ENCODE peak calls at places on chromosomes 5 and 9, in ten cellular contexts. R, T, K, U, J, Z, Y, V, H and F are unnamed samples.

GRCh38 chr5:78003442-78003841 is 227.3 kb upstream of the TBCA start:
- DNase-seq in R (no peak), T (no peak), K (no peak), U (no peak), J (no peak), Z (no peak), Y (no peak), V (no peak), H (no peak), F (no peak)

GRCh38 chr5:104400941-104401340 is 838.4 kb upstream of the NUDT12 start:
- DNase-seq in R (no peak), T (no peak), K (no peak), U (no peak), J (no peak), Z (no peak), Y (no peak), V (no peak), H (no peak), F (no peak)

GRCh38 chr9:129929467-129930125 is 94.3 kb downstream of the USP20 start:
- DNase-seq in R (no peak), T (no peak), K (no peak), U (no peak), J (peak; percentile 49), Z (no peak), Y (no peak), V (no peak), H (no peak), F (peak; percentile 51)

GRCh38 chr5:89034588-89034987 is 151.6 kb upstream of the MEF2C start:
- DNase-seq in R (no peak), T (no peak), K (no peak), U (no peak), J (peak; percentile 95), Z (peak; percentile 35), Y (no peak), V (no peak), H (no peak), F (no peak)

GRCh38 chr9:21812945-21813568 is 10.6 kb downstream of the MTAP start:
- DNase-seq in R (peak; percentile 67), T (peak; percentile 57), K (peak; percentile 65), U (peak; percentile 78), J (peak; percentile 72), Z (peak; percentile 65), Y (peak; percentile 72), V (peak; percentile 45), H (peak; percentile 87), F (peak; percentile 58)

GRCh38 chr5:14110196-14110595 is 32.9 kb upstream of the TRIO start:
- DNase-seq in R (no peak), T (no peak), K (no peak), U (no peak), J (no peak), Z (peak; percentile 51), Y (no peak), V (no peak), H (no peak), F (no peak)

GRCh38 chr5:138186002-138186447 is 7.1 kb downstream of the KIF20A start:
- DNase-seq in R (no peak), T (no peak), K (no peak), U (no peak), J (no peak), Z (no peak), Y (no peak), V (no peak), H (no peak), F (no peak)

GRCh38 chr5:375921-376871 is 54.7 kb downstream of the AHRR start:
- DNase-seq in R (no peak), T (no peak), K (no peak), U (no peak), J (no peak), Z (no peak), Y (no peak), V (peak; percentile 2), H (peak; percentile 65), F (no peak)

GRCh38 chr5:53023969-53024368 is 34.8 kb downstream of the ITGA2 start:
- DNase-seq in R (no peak), T (no peak), K (no peak), U (no peak), J (peak; percentile 70), Z (peak; percentile 78), Y (no peak), V (no peak), H (no peak), F (peak; percentile 53)

GRCh38 chr9:76353280-76353679 is 40.9 kb downstream of the RFK start:
- DNase-seq in R (no peak), T (no peak), K (no peak), U (no peak), J (peak; percentile 6), Z (peak; percentile 61), Y (no peak), V (no peak), H (no peak), F (no peak)

GRCh38 chr5:158268286-158268685 is 409.3 kb upstream of the CLINT1 start:
- DNase-seq in R (no peak), T (no peak), K (no peak), U (no peak), J (no peak), Z (no peak), Y (no peak), V (no peak), H (peak; percentile 37), F (no peak)

DNA sequence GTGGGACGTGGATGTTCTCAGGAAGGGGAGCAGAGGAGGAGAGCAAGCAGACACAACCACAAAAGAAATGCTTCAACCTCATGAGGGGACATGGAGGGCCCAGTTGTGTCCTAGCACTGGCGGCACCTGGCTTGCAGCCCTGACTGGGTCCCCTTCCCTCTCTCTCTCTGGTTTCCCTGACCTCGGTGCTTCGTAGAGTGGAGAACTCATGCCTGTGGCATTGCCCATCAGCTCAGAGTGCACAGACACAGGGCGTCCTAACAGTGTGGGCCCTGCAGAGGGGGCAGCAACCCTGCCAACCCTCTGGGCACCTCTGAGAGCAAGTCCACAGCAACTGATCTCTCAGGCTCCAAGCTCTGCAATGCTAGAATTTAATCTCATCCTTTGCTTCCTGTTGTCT is 140.6 kb downstream of the BARX1 start:
- DNase-seq in R (no peak), T (peak; percentile 14), K (no peak), U (no peak), J (no peak), Z (no peak), Y (no peak), V (no peak), H (no peak), F (no peak)
- TF ChIP-seq CTCF in R (peak; percentile 68), T (peak; percentile 29), K (peak; percentile 4), U (no peak), J (no peak), Z (peak; percentile 23), Y (no peak), V (no peak), H (no peak), F (no peak)

GRCh38 chr9:74817281-74818181 is 70.2 kb downstream of the TRPM6 start:
- DNase-seq in R (no peak), T (no peak), K (no peak), U (no peak), J (peak; percentile 11), Z (no peak), Y (no peak), V (no peak), H (no peak), F (no peak)
- H3K27ac ChIP-seq in R (no peak overlapping the region), T (no peak overlapping the region), K (no peak overlapping the region), U (no peak overlapping the region), J (no peak overlapping the region), Z (no peak overlapping the region), Y (no peak overlapping the region), V (no peak overlapping the region), H (no peak overlapping the region), F (no peak overlapping the region)

GRCh38 chr9:87535817-87536539 is 38.3 kb downstream of the DAPK1 start:
- DNase-seq in R (no peak), T (no peak), K (no peak), U (no peak), J (no peak), Z (no peak), Y (peak; percentile 35), V (no peak), H (no peak), F (no peak)

GRCh38 chr9:87531370-87532295 is 34.0 kb downstream of the DAPK1 start:
- DNase-seq in R (no peak), T (peak; percentile 87), K (no peak), U (no peak), J (no peak), Z (no peak), Y (no peak), V (no peak), H (no peak), F (no peak)

GRCh38 chr9:87534957-87535356 is 37.3 kb downstream of the DAPK1 start:
- DNase-seq in R (no peak), T (no peak), K (no peak), U (no peak), J (no peak), Z (no peak), Y (no peak), V (no peak), H (no peak), F (no peak)

GRCh38 chr9:87530716-87531115 is 33.0 kb downstream of the DAPK1 start:
- DNase-seq in R (no peak), T (no peak), K (no peak), U (no peak), J (no peak), Z (no peak), Y (no peak), V (no peak), H (no peak), F (no peak)

GRCh38 chr9:87533291-87533690 is 35.6 kb downstream of the DAPK1 start:
- DNase-seq in R (no peak), T (no peak), K (no peak), U (no peak), J (no peak), Z (no peak), Y (peak; percentile 39), V (no peak), H (no peak), F (no peak)
- TF ChIP-seq CTCF in R (no peak), T (no peak), K (no peak), U (no peak), J (no peak), Z (no peak), Y (peak; percentile 26), V (no peak), H (no peak), F (no peak)

GRCh38 chr5:65876970-65877369 is 49.4 kb upstream of the ERBIN start:
- DNase-seq in R (no peak), T (no peak), K (no peak), U (no peak), J (no peak), Z (no peak), Y (no peak), V (no peak), H (no peak), F (no peak)

GRCh38 chr5:65871182-65871581 is 55.2 kb upstream of the ERBIN start:
- DNase-seq in R (no peak), T (no peak), K (no peak), U (no peak), J (peak; percentile 63), Z (peak; percentile 88), Y (no peak), V (no peak), H (no peak), F (peak; percentile 73)

GRCh38 chr5:65874241-65874640 is 52.1 kb upstream of the ERBIN start:
- DNase-seq in R (no peak), T (no peak), K (no peak), U (no peak), J (peak; percentile 76), Z (peak; percentile 72), Y (no peak), V (no peak), H (no peak), F (peak; percentile 76)

GRCh38 chr5:65876496-65876895 is 49.9 kb upstream of the ERBIN start:
- DNase-seq in R (no peak), T (no peak), K (no peak), U (no peak), J (no peak), Z (no peak), Y (no peak), V (no peak), H (no peak), F (no peak)

GRCh38 chr5:65873181-65873580 is 53.2 kb upstream of the ERBIN start:
- DNase-seq in R (no peak), T (no peak), K (no peak), U (no peak), J (peak; percentile 22), Z (peak; percentile 81), Y (no peak), V (no peak), H (no peak), F (no peak)
- H3K27ac ChIP-seq in R (no peak overlapping the region), T (no peak overlapping the region), K (no peak overlapping the region), U (no peak overlapping the region), J (peak overlapping the region; percentile 74), Z (no peak overlapping the region), Y (no peak overlapping the region), V (no peak overlapping the region), H (no peak overlapping the region), F (no peak overlapping the region)